ENCODE peak calls at places on chromosomes 12 and 14, in seven cellular contexts. One of them, this sample, is unnamed.

GRCh38 chr12:56818629-56819028 is 55.5 kb downstream of the HSD17B6 start:
- DNase-seq in sigmoid colon: no peak
- DNase-seq in IMR-90: no peak
- DNase-seq in esophagus muscularis mucosa: no peak
- DNase-seq in transverse colon: no peak
- DNase-seq in esophagus squamous epithelium: no peak
- DNase-seq in suprapubic skin: no peak
- DNase-seq in this sample: no peak

GRCh38 chr14:46651526-46652144 is at the start of gene RPL10L:
- DNase-seq in IMR-90: no peak
- DNase-seq in esophagus squamous epithelium: no peak
- DNase-seq in suprapubic skin: peak; percentile 59
- DNase-seq in esophagus muscularis mucosa: no peak
- DNase-seq in transverse colon: no peak
- DNase-seq in sigmoid colon: no peak
- DNase-seq in this sample: no peak

GRCh38 chr12:115322275-115322674 is 638.3 kb upstream of the TBX3 start:
- DNase-seq in transverse colon: no peak
- DNase-seq in suprapubic skin: no peak
- DNase-seq in esophagus squamous epithelium: no peak
- DNase-seq in sigmoid colon: no peak
- DNase-seq in esophagus muscularis mucosa: no peak
- DNase-seq in IMR-90: peak; percentile 76
- DNase-seq in this sample: no peak

GRCh38 chr12:117277875-117278274 is 83.6 kb downstream of the NOS1 start:
- DNase-seq in esophagus squamous epithelium: no peak
- DNase-seq in IMR-90: no peak
- DNase-seq in suprapubic skin: no peak
- DNase-seq in transverse colon: no peak
- DNase-seq in esophagus muscularis mucosa: no peak
- DNase-seq in sigmoid colon: no peak
- DNase-seq in this sample: no peak

GRCh38 chr12:127677537-127678131 is 589.3 kb upstream of the TMEM132C start:
- DNase-seq in IMR-90: peak; percentile 70
- DNase-seq in transverse colon: peak; percentile 56
- DNase-seq in sigmoid colon: peak; percentile 70
- DNase-seq in esophagus muscularis mucosa: peak; percentile 89
- DNase-seq in esophagus squamous epithelium: no peak
- DNase-seq in suprapubic skin: peak; percentile 70
- DNase-seq in this sample: peak; percentile 61

GRCh38 chr12:12008931-12009611 is 61.7 kb upstream of the BCL2L14 start:
- DNase-seq in transverse colon: no peak
- DNase-seq in IMR-90: peak; percentile 31
- DNase-seq in esophagus squamous epithelium: no peak
- DNase-seq in suprapubic skin: no peak
- DNase-seq in sigmoid colon: no peak
- DNase-seq in esophagus muscularis mucosa: no peak
- DNase-seq in this sample: peak; percentile 84

GRCh38 chr14:56487761-56488160 is 91.8 kb upstream of the TMEM260 start:
- DNase-seq in IMR-90: peak; percentile 67
- DNase-seq in sigmoid colon: no peak
- DNase-seq in esophagus squamous epithelium: no peak
- DNase-seq in suprapubic skin: no peak
- DNase-seq in transverse colon: no peak
- DNase-seq in esophagus muscularis mucosa: no peak
- DNase-seq in this sample: no peak

GRCh38 chr14:55572578-55572977 is 7.4 kb upstream of the KTN1 start:
- DNase-seq in esophagus squamous epithelium: no peak
- DNase-seq in suprapubic skin: no peak
- DNase-seq in IMR-90: no peak
- DNase-seq in transverse colon: no peak
- DNase-seq in sigmoid colon: no peak
- DNase-seq in esophagus muscularis mucosa: no peak
- DNase-seq in this sample: no peak

GRCh38 chr14:32509632-32510187 is 180.6 kb downstream of the AKAP6 start:
- DNase-seq in IMR-90: peak; percentile 97
- DNase-seq in esophagus muscularis mucosa: no peak
- DNase-seq in suprapubic skin: peak; percentile 70
- DNase-seq in transverse colon: peak; percentile 19
- DNase-seq in sigmoid colon: peak; percentile 83
- DNase-seq in esophagus squamous epithelium: no peak
- DNase-seq in this sample: peak; percentile 90
- H3K4me3 ChIP-seq in IMR-90: no peak overlapping the region
- H3K4me3 ChIP-seq in esophagus muscularis mucosa: peak overlapping the region; percentile 41
- H3K4me3 ChIP-seq in suprapubic skin: no peak overlapping the region
- H3K4me3 ChIP-seq in transverse colon: no peak overlapping the region
- H3K4me3 ChIP-seq in sigmoid colon: peak overlapping the region; percentile 8
- H3K4me3 ChIP-seq in esophagus squamous epithelium: peak overlapping the region; percentile 19
- H3K4me3 ChIP-seq in this sample: no peak overlapping the region

DNA sequence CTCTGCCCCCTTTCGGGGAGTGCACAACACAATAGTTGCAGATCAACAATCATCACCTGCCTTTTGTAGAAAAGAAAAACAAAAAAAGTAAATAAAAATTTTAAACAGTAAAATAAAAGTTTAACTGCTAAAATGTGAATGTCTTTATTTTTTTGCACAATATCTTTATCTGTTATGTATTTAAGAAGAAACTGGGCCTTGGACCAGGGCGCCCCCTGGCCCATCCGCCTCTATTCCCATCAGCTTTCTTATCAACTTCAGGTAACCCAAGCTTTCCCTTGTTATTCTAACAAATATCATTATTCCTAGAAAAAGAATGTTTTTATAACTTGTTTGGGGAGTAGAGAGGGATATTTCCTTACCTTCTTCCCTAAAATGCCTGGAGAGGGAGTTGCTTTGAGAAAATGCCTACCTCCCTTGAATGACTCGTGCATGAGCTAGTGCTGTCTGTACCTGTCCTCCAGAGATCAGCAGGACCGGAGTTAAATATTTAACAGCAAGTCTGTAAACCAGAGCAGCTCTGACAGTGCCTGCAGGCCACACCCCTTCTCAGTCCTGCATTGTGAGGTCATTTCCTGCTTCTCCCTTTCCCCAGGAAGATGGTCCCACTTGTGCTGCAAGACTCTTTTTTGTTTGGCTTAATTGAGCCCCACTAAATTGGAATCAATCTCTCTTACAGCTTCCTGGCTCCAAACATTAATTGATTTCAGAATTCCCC is 192.8 kb upstream of the RGS6 start:
- DNase-seq in transverse colon: peak; percentile 35
- DNase-seq in suprapubic skin: no peak
- DNase-seq in IMR-90: peak; percentile 43
- DNase-seq in esophagus muscularis mucosa: no peak
- DNase-seq in sigmoid colon: no peak
- DNase-seq in esophagus squamous epithelium: no peak
- DNase-seq in this sample: no peak
- TF ChIP-seq CTCF in transverse colon: no peak
- TF ChIP-seq CTCF in suprapubic skin: no peak
- TF ChIP-seq CTCF in IMR-90: no peak
- TF ChIP-seq CTCF in esophagus muscularis mucosa: no peak
- TF ChIP-seq CTCF in sigmoid colon: no peak
- TF ChIP-seq CTCF in esophagus squamous epithelium: no peak
- TF ChIP-seq CTCF in this sample: no peak

GRCh38 chr12:54359762-54360351 is 4.4 kb downstream of the GPR84 start:
- DNase-seq in IMR-90: no peak
- DNase-seq in sigmoid colon: no peak
- DNase-seq in suprapubic skin: no peak
- DNase-seq in esophagus squamous epithelium: no peak
- DNase-seq in esophagus muscularis mucosa: no peak
- DNase-seq in transverse colon: no peak
- DNase-seq in this sample: no peak

GRCh38 chr12:54360717-54361456 is 3.4 kb downstream of the GPR84 start:
- DNase-seq in suprapubic skin: no peak
- DNase-seq in esophagus muscularis mucosa: no peak
- DNase-seq in IMR-90: peak; percentile 82
- DNase-seq in esophagus squamous epithelium: no peak
- DNase-seq in sigmoid colon: peak; percentile 88
- DNase-seq in transverse colon: peak; percentile 84
- DNase-seq in this sample: no peak

GRCh38 chr12:54357802-54358619 is 6.3 kb downstream of the GPR84 start:
- DNase-seq in suprapubic skin: no peak
- DNase-seq in transverse colon: peak; percentile 32
- DNase-seq in esophagus squamous epithelium: no peak
- DNase-seq in sigmoid colon: no peak
- DNase-seq in esophagus muscularis mucosa: no peak
- DNase-seq in IMR-90: no peak
- DNase-seq in this sample: no peak

GRCh38 chr12:54358620-54358944 is 5.7 kb downstream of the GPR84 start:
- DNase-seq in transverse colon: no peak
- DNase-seq in esophagus muscularis mucosa: no peak
- DNase-seq in suprapubic skin: no peak
- DNase-seq in sigmoid colon: no peak
- DNase-seq in IMR-90: no peak
- DNase-seq in esophagus squamous epithelium: no peak
- DNase-seq in this sample: no peak

DNA sequence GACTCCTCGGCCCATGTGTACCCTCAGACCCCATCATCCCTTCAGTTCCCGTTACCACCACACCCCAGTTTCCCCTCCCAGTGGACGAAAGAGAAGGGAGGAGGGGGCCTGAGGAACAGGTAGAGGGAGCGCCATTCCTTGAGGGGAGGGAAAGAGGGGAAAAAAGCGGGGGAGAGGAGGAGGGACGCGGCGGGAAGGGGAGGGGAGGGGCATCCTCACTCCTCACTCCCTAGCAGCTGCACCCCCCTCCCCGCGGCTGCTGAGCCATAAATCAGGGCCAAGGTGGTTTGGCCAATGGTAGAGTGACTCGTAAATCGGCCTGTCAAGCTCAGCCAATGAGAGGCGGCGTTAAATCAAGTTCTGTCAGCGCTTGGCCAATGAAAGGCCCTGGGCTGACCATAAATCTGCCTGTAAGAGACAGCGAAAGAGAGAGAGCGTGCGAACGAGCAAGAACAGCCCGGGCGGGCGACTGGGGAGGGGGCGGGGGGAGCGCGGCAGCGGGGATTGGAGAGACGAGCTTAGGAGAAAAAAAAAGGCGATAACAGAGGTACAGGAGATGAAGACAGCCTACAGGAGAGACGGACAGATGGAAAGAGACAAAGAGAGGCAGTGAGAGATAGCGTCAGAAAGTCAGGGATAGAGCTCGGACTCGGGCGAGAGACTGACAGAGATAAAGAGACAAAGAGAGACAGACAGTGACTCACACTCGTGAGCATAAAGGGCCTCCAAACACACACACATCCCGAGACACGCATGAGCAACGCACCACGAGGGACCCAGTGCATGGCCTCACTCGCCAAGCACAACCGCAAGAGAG is 5.1 kb downstream of the GPR84 start:
- DNase-seq in IMR-90: peak; percentile 100
- DNase-seq in sigmoid colon: peak; percentile 99
- DNase-seq in esophagus squamous epithelium: peak; percentile 85
- DNase-seq in esophagus muscularis mucosa: peak; percentile 100
- DNase-seq in transverse colon: peak; percentile 96
- DNase-seq in suprapubic skin: peak; percentile 97
- DNase-seq in this sample: peak; percentile 98
- TF ChIP-seq POLR2A in IMR-90: peak; percentile 56
- TF ChIP-seq POLR2A in sigmoid colon: no peak
- TF ChIP-seq POLR2A in esophagus squamous epithelium: peak; percentile 36
- TF ChIP-seq POLR2A in esophagus muscularis mucosa: no peak
- TF ChIP-seq POLR2A in transverse colon: peak; percentile 26
- TF ChIP-seq POLR2A in suprapubic skin: no peak
- TF ChIP-seq POLR2A in this sample: no peak

DNA sequence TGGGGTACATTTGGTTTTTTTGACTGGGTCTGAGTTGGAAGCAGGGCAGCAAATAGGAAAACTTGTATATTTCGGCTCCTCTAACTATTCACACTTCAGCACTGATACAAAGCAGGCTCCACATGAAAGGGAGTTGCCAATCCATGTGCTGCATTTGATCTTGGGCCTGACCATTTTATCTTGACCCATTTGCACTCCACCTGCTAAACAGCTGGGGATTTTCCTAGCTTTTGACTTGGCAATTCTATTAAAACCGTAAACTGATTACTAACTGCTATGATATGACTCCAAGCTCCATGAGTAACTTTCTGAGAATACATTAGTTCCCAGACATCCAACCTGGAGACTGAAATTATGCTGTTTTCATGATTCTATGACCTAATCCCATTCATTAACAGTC is 797.1 kb downstream of the BCL11B start:
- DNase-seq in transverse colon: no peak
- DNase-seq in esophagus squamous epithelium: no peak
- DNase-seq in esophagus muscularis mucosa: no peak
- DNase-seq in sigmoid colon: no peak
- DNase-seq in suprapubic skin: no peak
- DNase-seq in IMR-90: no peak
- DNase-seq in this sample: no peak
- H3K4me3 ChIP-seq in transverse colon: no peak overlapping the region
- H3K4me3 ChIP-seq in esophagus squamous epithelium: no peak overlapping the region
- H3K4me3 ChIP-seq in esophagus muscularis mucosa: no peak overlapping the region
- H3K4me3 ChIP-seq in sigmoid colon: no peak overlapping the region
- H3K4me3 ChIP-seq in suprapubic skin: no peak overlapping the region
- H3K4me3 ChIP-seq in IMR-90: no peak overlapping the region
- H3K4me3 ChIP-seq in this sample: no peak overlapping the region